ENCODE peak calls at places on chromosomes 4 and X, in five cellular contexts. I, T, S, K and Q are unnamed samples.

GRCh38 chrX:132004728-132005127 is 18.4 kb upstream of the STK26 start:
- DNase-seq in I (no peak), T (no peak), S (no peak), K (no peak), Q (no peak)

GRCh38 chrX:40199704-40200103 is 101.9 kb upstream of the BCOR start:
- DNase-seq in I (no peak), T (no peak), S (no peak), K (no peak), Q (no peak)

GRCh38 chr4:26048378-26048882 is 134.4 kb downstream of the SMIM20 start:
- DNase-seq in I (no peak), T (no peak), S (no peak), K (no peak), Q (peak; percentile 43)

GRCh38 chr4:161952382-161952781 is 211.4 kb downstream of the FSTL5 start:
- DNase-seq in I (no peak), T (no peak), S (no peak), K (no peak), Q (no peak)

GRCh38 chr4:112127736-112128322 is 17.4 kb upstream of the FAM241A start:
- DNase-seq in I (no peak), T (no peak), S (no peak), K (no peak), Q (no peak)

GRCh38 chr4:114734581-114734980 is 136.0 kb downstream of the UGT8 start:
- DNase-seq in I (no peak), T (no peak), S (no peak), K (no peak), Q (no peak)

GRCh38 chr4:38565271-38566199 is 98.5 kb upstream of the KLF3 start:
- DNase-seq in I (no peak), T (no peak), S (no peak), K (no peak), Q (no peak)

GRCh38 chrX:21355831-21356230 is 18.4 kb upstream of the CNKSR2 start:
- DNase-seq in I (no peak), T (no peak), S (no peak), K (no peak), Q (no peak)

GRCh38 chr4:156749791-156750403 is 221.7 kb downstream of the PDGFC start:
- DNase-seq in I (no peak), T (no peak), S (no peak), K (no peak), Q (no peak)

GRCh38 chrX:32293962-32294708 is 917.2 kb downstream of the DMD start:
- DNase-seq in I (no peak), T (no peak), S (no peak), K (no peak), Q (no peak)

GRCh38 chr4:54473077-54473545 is 184.6 kb upstream of the KIT start:
- DNase-seq in I (no peak), T (no peak), S (no peak), K (no peak), Q (no peak)

GRCh38 chr4:128427832-128428366 is 140.3 kb upstream of the PGRMC2 start:
- DNase-seq in I (no peak), T (no peak), S (no peak), K (no peak), Q (peak; percentile 15)

GRCh38 chr4:132614682-132615081 is 534.4 kb upstream of the PCDH10 start:
- DNase-seq in I (no peak), T (no peak), S (no peak), K (no peak), Q (no peak)

GRCh38 chrX:134886201-134886600 is 104.6 kb upstream of the SMIM10 start:
- DNase-seq in I (no peak), T (no peak), S (no peak), K (no peak), Q (no peak)

GRCh38 chrX:153495362-153495751 is 577 bp downstream of the BGN start:
- DNase-seq in I (no peak), T (no peak), S (no peak), K (no peak), Q (no peak)

GRCh38 chr4:149426461-149426860 is 389.2 kb downstream of the IQCM start:
- DNase-seq in I (no peak), T (no peak), S (no peak), K (no peak), Q (no peak)

GRCh38 chrX:42027367-42028025 is 104.1 kb upstream of the CASK start:
- DNase-seq in I (no peak), T (no peak), S (no peak), K (no peak), Q (no peak)

GRCh38 chr4:77187231-77187630 is 30.2 kb downstream of the CCNG2 start:
- DNase-seq in I (no peak), T (no peak), S (no peak), K (no peak), Q (no peak)

GRCh38 chr4:89619230-89619962 is 217.6 kb downstream of the SNCA start:
- DNase-seq in I (no peak), T (no peak), S (no peak), K (no peak), Q (no peak)

GRCh38 chr4:39514888-39515401 is 12.3 kb downstream of the UGDH start:
- DNase-seq in I (no peak), T (no peak), S (no peak), K (no peak), Q (no peak)

GRCh38 chrX:130758072-130758471 is 144.9 kb downstream of the ENOX2 start:
- DNase-seq in I (no peak), T (no peak), S (no peak), K (no peak), Q (no peak)

GRCh38 chr4:180058731-180059215 is 2184.4 kb upstream of the TENM3 start:
- DNase-seq in I (peak; percentile 60), T (peak; percentile 61), S (no peak), K (no peak), Q (no peak)

GRCh38 chrX:18410038-18410437 is 15.4 kb upstream of the CDKL5 start:
- DNase-seq in I (no peak), T (no peak), S (no peak), K (no peak), Q (no peak)

GRCh38 chr4:135032670-135033069 is 831.1 kb upstream of the PABPC4L start:
- DNase-seq in I (no peak), T (no peak), S (no peak), K (no peak), Q (no peak)

GRCh38 chr4:19399001-19399400 is 852.7 kb upstream of the SLIT2 start:
- DNase-seq in I (no peak), T (no peak), S (no peak), K (no peak), Q (no peak)

GRCh38 chr4:158599150-158599549 is 72.5 kb downstream of the C4orf46 start:
- DNase-seq in I (no peak), T (no peak), S (no peak), K (no peak), Q (no peak)

GRCh38 chrX:140602140-140602539 is 97.3 kb upstream of the SOX3 start:
- DNase-seq in I (no peak), T (no peak), S (no peak), K (no peak), Q (no peak)

GRCh38 chr4:185096032-185096653 is 46.9 kb upstream of the SLC25A4 start:
- DNase-seq in I (peak; percentile 41), T (peak; percentile 50), S (no peak), K (no peak), Q (peak; percentile 77)